ENCODE peak calls at places on chromosomes 4 and X, in eight cellular contexts. One of them, this sample, is unnamed.

GRCh38 chr4:167020410-167020809 is 213.9 kb downstream of the SPOCK3 start:
- DNase-seq in breast epithelium: no peak
- DNase-seq in stomach: no peak
- DNase-seq in K562: no peak
- DNase-seq in HCT116: no peak
- DNase-seq in upper lobe of left lung: no peak
- DNase-seq in spleen: no peak
- DNase-seq in transverse colon: no peak
- DNase-seq in this sample: no peak

GRCh38 chrX:46204721-46205422 is 340.3 kb downstream of the ZNF674 start:
- DNase-seq in breast epithelium: no peak
- DNase-seq in stomach: no peak
- DNase-seq in K562: no peak
- DNase-seq in HCT116: no peak
- DNase-seq in upper lobe of left lung: no peak
- DNase-seq in spleen: no peak
- DNase-seq in transverse colon: no peak
- DNase-seq in this sample: no peak

GRCh38 chr4:47213971-47214370 is 182.6 kb downstream of the GABRB1 start:
- DNase-seq in breast epithelium: no peak
- DNase-seq in stomach: no peak
- DNase-seq in K562: no peak
- DNase-seq in HCT116: no peak
- DNase-seq in upper lobe of left lung: no peak
- DNase-seq in spleen: no peak
- DNase-seq in transverse colon: no peak
- DNase-seq in this sample: no peak

GRCh38 chr4:14178421-14178820 is 550.9 kb upstream of the BOD1L1 start:
- DNase-seq in breast epithelium: no peak
- DNase-seq in stomach: no peak
- DNase-seq in K562: no peak
- DNase-seq in HCT116: no peak
- DNase-seq in upper lobe of left lung: no peak
- DNase-seq in spleen: no peak
- DNase-seq in transverse colon: no peak
- DNase-seq in this sample: no peak

GRCh38 chr4:176964116-176964691 is 171.5 kb upstream of the VEGFC start:
- DNase-seq in breast epithelium: no peak
- DNase-seq in stomach: no peak
- DNase-seq in K562: no peak
- DNase-seq in HCT116: peak; percentile 16
- DNase-seq in upper lobe of left lung: no peak
- DNase-seq in spleen: no peak
- DNase-seq in transverse colon: no peak
- DNase-seq in this sample: no peak

GRCh38 chr4:154329268-154329858 is 162.2 kb downstream of the DCHS2 start:
- DNase-seq in breast epithelium: no peak
- DNase-seq in stomach: no peak
- DNase-seq in K562: peak; percentile 53
- DNase-seq in HCT116: no peak
- DNase-seq in upper lobe of left lung: no peak
- DNase-seq in spleen: no peak
- DNase-seq in transverse colon: no peak
- DNase-seq in this sample: no peak

GRCh38 chr4:165711436-165711835 is 161.6 kb upstream of the TLL1 start:
- DNase-seq in breast epithelium: no peak
- DNase-seq in stomach: no peak
- DNase-seq in K562: no peak
- DNase-seq in HCT116: no peak
- DNase-seq in upper lobe of left lung: no peak
- DNase-seq in spleen: no peak
- DNase-seq in transverse colon: no peak
- DNase-seq in this sample: no peak

GRCh38 chr4:182748949-182749348 is 168.2 kb downstream of the DCTD start:
- DNase-seq in breast epithelium: no peak
- DNase-seq in stomach: no peak
- DNase-seq in K562: no peak
- DNase-seq in HCT116: no peak
- DNase-seq in upper lobe of left lung: no peak
- DNase-seq in spleen: no peak
- DNase-seq in transverse colon: no peak
- DNase-seq in this sample: no peak

GRCh38 chr4:76253511-76253910 is 2.0 kb downstream of the FAM47E start:
- DNase-seq in breast epithelium: no peak
- DNase-seq in stomach: no peak
- DNase-seq in K562: no peak
- DNase-seq in HCT116: no peak
- DNase-seq in upper lobe of left lung: peak; percentile 48
- DNase-seq in spleen: no peak
- DNase-seq in transverse colon: no peak
- DNase-seq in this sample: no peak

GRCh38 chr4:128379860-128380259 is 92.2 kb upstream of the PGRMC2 start:
- DNase-seq in breast epithelium: no peak
- DNase-seq in stomach: peak; percentile 61
- DNase-seq in K562: peak; percentile 58
- DNase-seq in HCT116: no peak
- DNase-seq in upper lobe of left lung: peak; percentile 42
- DNase-seq in spleen: no peak
- DNase-seq in transverse colon: peak; percentile 28
- DNase-seq in this sample: no peak

GRCh38 chr4:14022428-14022827 is 394.9 kb upstream of the BOD1L1 start:
- DNase-seq in breast epithelium: no peak
- DNase-seq in stomach: no peak
- DNase-seq in K562: no peak
- DNase-seq in HCT116: no peak
- DNase-seq in upper lobe of left lung: no peak
- DNase-seq in spleen: no peak
- DNase-seq in transverse colon: no peak
- DNase-seq in this sample: no peak

GRCh38 chr4:119731778-119732177 is 103.2 kb upstream of the PDE5A start:
- DNase-seq in breast epithelium: no peak
- DNase-seq in stomach: no peak
- DNase-seq in K562: no peak
- DNase-seq in HCT116: no peak
- DNase-seq in upper lobe of left lung: no peak
- DNase-seq in spleen: no peak
- DNase-seq in transverse colon: peak; percentile 63
- DNase-seq in this sample: no peak

GRCh38 chr4:119730644-119730995 is 102.0 kb upstream of the PDE5A start:
- DNase-seq in breast epithelium: no peak
- DNase-seq in stomach: no peak
- DNase-seq in K562: no peak
- DNase-seq in HCT116: no peak
- DNase-seq in upper lobe of left lung: no peak
- DNase-seq in spleen: no peak
- DNase-seq in transverse colon: no peak
- DNase-seq in this sample: no peak

GRCh38 chr4:119731146-119731742 is 102.6 kb upstream of the PDE5A start:
- DNase-seq in breast epithelium: no peak
- DNase-seq in stomach: no peak
- DNase-seq in K562: no peak
- DNase-seq in HCT116: no peak
- DNase-seq in upper lobe of left lung: no peak
- DNase-seq in spleen: no peak
- DNase-seq in transverse colon: no peak
- DNase-seq in this sample: no peak

GRCh38 chr4:119728692-119729593 is 100.3 kb upstream of the PDE5A start:
- DNase-seq in breast epithelium: no peak
- DNase-seq in stomach: no peak
- DNase-seq in K562: no peak
- DNase-seq in HCT116: no peak
- DNase-seq in upper lobe of left lung: no peak
- DNase-seq in spleen: no peak
- DNase-seq in transverse colon: no peak
- DNase-seq in this sample: no peak

GRCh38 chr4:119729815-119730643 is 101.4 kb upstream of the PDE5A start:
- DNase-seq in breast epithelium: peak; percentile 55
- DNase-seq in stomach: peak; percentile 55
- DNase-seq in K562: peak; percentile 0
- DNase-seq in HCT116: peak; percentile 15
- DNase-seq in upper lobe of left lung: no peak
- DNase-seq in spleen: no peak
- DNase-seq in transverse colon: peak; percentile 73
- DNase-seq in this sample: peak; percentile 32
- H3K4me1 ChIP-seq in breast epithelium: no peaks in the 10 kb centered on the region
- H3K4me1 ChIP-seq in stomach: peaks cover 7% of the 10 kb centered on the region
- H3K4me1 ChIP-seq in K562: no peaks in the 10 kb centered on the region
- H3K4me1 ChIP-seq in HCT116: peaks cover 15% of the 10 kb centered on the region
- H3K4me1 ChIP-seq in upper lobe of left lung: peaks cover 19% of the 10 kb centered on the region
- H3K4me1 ChIP-seq in spleen: no peaks in the 10 kb centered on the region
- H3K4me1 ChIP-seq in transverse colon: peaks cover 37% of the 10 kb centered on the region
- H3K4me1 ChIP-seq in this sample: no peaks in the 10 kb centered on the region

GRCh38 chr4:152434011-152434410 is 101.9 kb downstream of the FBXW7 start:
- DNase-seq in breast epithelium: no peak
- DNase-seq in stomach: no peak
- DNase-seq in K562: no peak
- DNase-seq in HCT116: no peak
- DNase-seq in upper lobe of left lung: no peak
- DNase-seq in spleen: no peak
- DNase-seq in transverse colon: no peak
- DNase-seq in this sample: no peak

GRCh38 chr4:152436384-152436783 is 99.5 kb downstream of the FBXW7 start:
- DNase-seq in breast epithelium: no peak
- DNase-seq in stomach: no peak
- DNase-seq in K562: no peak
- DNase-seq in HCT116: no peak
- DNase-seq in upper lobe of left lung: no peak
- DNase-seq in spleen: no peak
- DNase-seq in transverse colon: no peak
- DNase-seq in this sample: no peak

GRCh38 chr4:152431784-152432183 is 104.1 kb downstream of the FBXW7 start:
- DNase-seq in breast epithelium: no peak
- DNase-seq in stomach: no peak
- DNase-seq in K562: no peak
- DNase-seq in HCT116: no peak
- DNase-seq in upper lobe of left lung: no peak
- DNase-seq in spleen: no peak
- DNase-seq in transverse colon: no peak
- DNase-seq in this sample: no peak

GRCh38 chr4:152437561-152437960 is 98.3 kb downstream of the FBXW7 start:
- DNase-seq in breast epithelium: no peak
- DNase-seq in stomach: no peak
- DNase-seq in K562: no peak
- DNase-seq in HCT116: no peak
- DNase-seq in upper lobe of left lung: no peak
- DNase-seq in spleen: no peak
- DNase-seq in transverse colon: no peak
- DNase-seq in this sample: no peak
- TF ChIP-seq POLR2AphosphoS5 in breast epithelium: no peak
- TF ChIP-seq POLR2AphosphoS5 in stomach: no peak
- TF ChIP-seq POLR2AphosphoS5 in K562: no peak
- TF ChIP-seq POLR2AphosphoS5 in HCT116: no peak
- TF ChIP-seq POLR2AphosphoS5 in upper lobe of left lung: no peak
- TF ChIP-seq POLR2AphosphoS5 in spleen: no peak
- TF ChIP-seq POLR2AphosphoS5 in transverse colon: no peak
- TF ChIP-seq POLR2AphosphoS5 in this sample: no peak

GRCh38 chr4:74625981-74626380 is 168.3 kb downstream of the BTC start:
- DNase-seq in breast epithelium: no peak
- DNase-seq in stomach: no peak
- DNase-seq in K562: no peak
- DNase-seq in HCT116: no peak
- DNase-seq in upper lobe of left lung: no peak
- DNase-seq in spleen: no peak
- DNase-seq in transverse colon: no peak
- DNase-seq in this sample: no peak
- H3K4me1 ChIP-seq in breast epithelium: no peaks in the 10 kb centered on the region
- H3K4me1 ChIP-seq in stomach: peaks cover 7% of the 10 kb centered on the region
- H3K4me1 ChIP-seq in K562: peaks cover 5% of the 10 kb centered on the region
- H3K4me1 ChIP-seq in HCT116: peaks cover 99% of the 10 kb centered on the region
- H3K4me1 ChIP-seq in upper lobe of left lung: no peaks in the 10 kb centered on the region
- H3K4me1 ChIP-seq in spleen: no peaks in the 10 kb centered on the region
- H3K4me1 ChIP-seq in transverse colon: peaks cover 5% of the 10 kb centered on the region
- H3K4me1 ChIP-seq in this sample: no peaks in the 10 kb centered on the region

GRCh38 chr4:79403356-79403755 is 4.7 kb downstream of the GK2 start:
- DNase-seq in breast epithelium: no peak
- DNase-seq in stomach: no peak
- DNase-seq in K562: no peak
- DNase-seq in HCT116: no peak
- DNase-seq in upper lobe of left lung: no peak
- DNase-seq in spleen: no peak
- DNase-seq in transverse colon: no peak
- DNase-seq in this sample: no peak

GRCh38 chr4:79399076-79399475 is 9.0 kb downstream of the GK2 start:
- DNase-seq in breast epithelium: no peak
- DNase-seq in stomach: no peak
- DNase-seq in K562: no peak
- DNase-seq in HCT116: no peak
- DNase-seq in upper lobe of left lung: no peak
- DNase-seq in spleen: no peak
- DNase-seq in transverse colon: no peak
- DNase-seq in this sample: no peak

GRCh38 chr4:79402452-79402851 is 5.6 kb downstream of the GK2 start:
- DNase-seq in breast epithelium: no peak
- DNase-seq in stomach: no peak
- DNase-seq in K562: no peak
- DNase-seq in HCT116: no peak
- DNase-seq in upper lobe of left lung: no peak
- DNase-seq in spleen: no peak
- DNase-seq in transverse colon: no peak
- DNase-seq in this sample: no peak

GRCh38 chr4:79408063-79408462 is at the start of gene GK2:
- DNase-seq in breast epithelium: no peak
- DNase-seq in stomach: no peak
- DNase-seq in K562: no peak
- DNase-seq in HCT116: no peak
- DNase-seq in upper lobe of left lung: no peak
- DNase-seq in spleen: no peak
- DNase-seq in transverse colon: no peak
- DNase-seq in this sample: no peak

GRCh38 chr4:79404666-79405065 is 3.4 kb downstream of the GK2 start:
- DNase-seq in breast epithelium: no peak
- DNase-seq in stomach: no peak
- DNase-seq in K562: no peak
- DNase-seq in HCT116: no peak
- DNase-seq in upper lobe of left lung: no peak
- DNase-seq in spleen: no peak
- DNase-seq in transverse colon: no peak
- DNase-seq in this sample: no peak
- TF ChIP-seq POLR2AphosphoS5 in breast epithelium: no peak
- TF ChIP-seq POLR2AphosphoS5 in stomach: no peak
- TF ChIP-seq POLR2AphosphoS5 in K562: no peak
- TF ChIP-seq POLR2AphosphoS5 in HCT116: no peak
- TF ChIP-seq POLR2AphosphoS5 in upper lobe of left lung: no peak
- TF ChIP-seq POLR2AphosphoS5 in spleen: no peak
- TF ChIP-seq POLR2AphosphoS5 in transverse colon: no peak
- TF ChIP-seq POLR2AphosphoS5 in this sample: no peak

DNA sequence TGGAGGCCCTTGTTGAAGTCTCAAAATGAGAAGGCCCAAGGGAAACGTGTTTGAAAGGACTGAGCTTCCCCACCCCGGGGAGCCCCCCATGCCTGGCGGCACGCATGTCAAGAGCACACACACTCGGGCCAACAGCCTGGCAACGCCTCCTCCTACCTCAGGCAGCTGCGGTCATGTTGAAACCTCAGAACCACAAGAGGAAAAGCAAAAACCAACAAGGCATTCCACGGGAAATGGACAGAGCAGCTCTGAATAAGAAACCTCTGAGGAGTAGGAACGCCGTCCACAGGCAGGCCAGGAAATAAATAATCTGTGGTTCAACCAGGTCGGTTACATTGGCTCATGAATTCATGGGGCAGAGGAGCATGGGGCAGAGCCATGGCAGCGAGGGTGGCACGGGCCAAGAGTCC is 95.7 kb upstream of the AFAP1 start:
- DNase-seq in breast epithelium: no peak
- DNase-seq in stomach: no peak
- DNase-seq in K562: no peak
- DNase-seq in HCT116: no peak
- DNase-seq in upper lobe of left lung: no peak
- DNase-seq in spleen: no peak
- DNase-seq in transverse colon: no peak
- DNase-seq in this sample: no peak
- H3K4me1 ChIP-seq in breast epithelium: no peaks in the 10 kb centered on the region
- H3K4me1 ChIP-seq in stomach: no peaks in the 10 kb centered on the region
- H3K4me1 ChIP-seq in K562: no peaks in the 10 kb centered on the region
- H3K4me1 ChIP-seq in HCT116: no peaks in the 10 kb centered on the region
- H3K4me1 ChIP-seq in upper lobe of left lung: peaks cover 8% of the 10 kb centered on the region
- H3K4me1 ChIP-seq in spleen: peaks cover 5% of the 10 kb centered on the region
- H3K4me1 ChIP-seq in transverse colon: no peaks in the 10 kb centered on the region
- H3K4me1 ChIP-seq in this sample: no peaks in the 10 kb centered on the region

This sample was measured in prostate gland.